ENCODE peak calls at places on chromosomes 6 and 20, in eight cellular contexts. T is stimulated activated CD4-positive, alpha-beta T cell treated with anti-CD3 and anti-CD28 coated beads, TNF-alpha, amount 100 ng/mL, for 48 hours; K is NT2/D1; Q is dorsolateral prefrontal cortex; J is ovary; E is SW 1271; I is NCI-H187; N is stomach. L is an unnamed sample.

GRCh38 chr6:88922775-88923548 is 40.5 kb downstream of the RNGTT start:
- DNase-seq in T (no peak), K (no peak), Q (no peak), J (no peak), E (no peak), I (no peak), N (no peak), L (peak)

GRCh38 chr6:117733341-117733740 is 58.1 kb downstream of the NUS1 start:
- DNase-seq in T (no peak), K (no peak), Q (no peak), J (no peak), E (no peak), I (no peak), N (no peak), L (peak)

GRCh38 chr6:47292944-47293343 is 16.8 kb downstream of the TNFRSF21 start:
- DNase-seq in T (no peak), K (no peak), Q (no peak), J (no peak), E (peak), I (no peak), N (no peak), L (peak)

GRCh38 chr6:17280552-17281090 is 540 bp upstream of the RBM24 start:
- DNase-seq in T (no peak), K (no peak), Q (peak), J (peak), E (no peak), I (no peak), N (peak), L (peak)

GRCh38 chr6:9225441-9225871 is 790.1 kb upstream of the SLC35B3 start:
- DNase-seq in T (no peak), K (no peak), Q (no peak), J (no peak), E (no peak), I (no peak), N (no peak), L (peak)

GRCh38 chr6:25942561-25943147 is 12.2 kb upstream of the SLC17A2 start:
- DNase-seq in T (no peak), K (no peak), Q (no peak), J (no peak), E (peak), I (peak), N (no peak), L (peak)

GRCh38 chr6:139676718-139677117 is 302.3 kb upstream of the CITED2 start:
- DNase-seq in T (no peak), K (no peak), Q (no peak), J (no peak), E (no peak), I (no peak), N (no peak), L (no peak)

GRCh38 chr6:4383910-4384637 is 248.7 kb upstream of the ECI2 start:
- DNase-seq in T (no peak), K (no peak), Q (no peak), J (no peak), E (no peak), I (no peak), N (no peak), L (no peak)

GRCh38 chr6:131949909-131950766 is 1.0 kb downstream of the CCN2 start:
- DNase-seq in T (no peak), K (no peak), Q (peak), J (peak), E (peak), I (no peak), N (peak), L (peak)

GRCh38 chr6:130223508-130223907 is 757 bp upstream of the SAMD3 start:
- DNase-seq in T (peak), K (no peak), Q (no peak), J (no peak), E (no peak), I (no peak), N (no peak), L (no peak)

GRCh38 chr20:23248524-23248923 is 102.1 kb upstream of the NXT1 start:
- DNase-seq in T (no peak), K (no peak), Q (no peak), J (no peak), E (no peak), I (no peak), N (no peak), L (no peak)

GRCh38 chr6:22448311-22448711 is 121.1 kb upstream of the HDGFL1 start:
- DNase-seq in T (no peak), K (no peak), Q (no peak), J (no peak), E (no peak), I (no peak), N (no peak), L (peak)

GRCh38 chr6:47132724-47133123 is 90.6 kb upstream of the ADGRF1 start:
- DNase-seq in T (no peak), K (no peak), Q (no peak), J (no peak), E (no peak), I (peak), N (no peak), L (no peak)

GRCh38 chr6:136656121-136656520 is 105.9 kb upstream of the MAP7 start:
- DNase-seq in T (no peak), K (no peak), Q (no peak), J (no peak), E (no peak), I (no peak), N (no peak), L (no peak)

GRCh38 chr6:75893058-75893775 is 144.2 kb downstream of the MYO6 start:
- DNase-seq in T (no peak), K (peak), Q (no peak), J (no peak), E (peak), I (no peak), N (no peak), L (peak)

GRCh38 chr20:36267605-36268500 is 31.6 kb downstream of the AAR2 start:
- DNase-seq in T (no peak), K (no peak), Q (no peak), J (no peak), E (no peak), I (no peak), N (no peak), L (no peak)

GRCh38 chr20:50670126-50670862 is 21.0 kb downstream of the RIPOR3 start:
- DNase-seq in T (no peak), K (no peak), Q (no peak), J (no peak), E (no peak), I (no peak), N (peak), L (no peak)

GRCh38 chr20:38445402-38445801 is 10.3 kb upstream of the SNHG17 start:
- DNase-seq in T (no peak), K (no peak), Q (no peak), J (no peak), E (no peak), I (no peak), N (no peak), L (no peak)

GRCh38 chr6:11616200-11616611 is 78.7 kb downstream of the TMEM170B start:
- DNase-seq in T (no peak), K (no peak), Q (no peak), J (no peak), E (no peak), I (no peak), N (no peak), L (peak)

GRCh38 chr20:11159728-11160127 is 485.9 kb upstream of the JAG1 start:
- DNase-seq in T (no peak), K (no peak), Q (no peak), J (peak), E (no peak), I (no peak), N (no peak), L (peak)

GRCh38 chr20:1741309-1742048 is 83.9 kb upstream of the SIRPG start:
- DNase-seq in T (no peak), K (no peak), Q (no peak), J (no peak), E (no peak), I (no peak), N (no peak), L (no peak)